ENCODE peak calls at places on chromosomes 2 and 18, in eight cellular contexts. One of them, this sample, is unnamed.

GRCh38 chr2:7866104-7866503 is 815.8 kb upstream of the ID2 start:
- DNase-seq in kidney: no peak
- DNase-seq in IMR-90: no peak
- DNase-seq in pancreas: no peak
- DNase-seq in mesothelial cell of epicardium: no peak
- DNase-seq in sigmoid colon: no peak
- DNase-seq in CD8-positive, alpha-beta T cell: no peak
- DNase-seq in tibial artery: no peak
- DNase-seq in this sample: no peak

GRCh38 chr2:102147935-102148334 is 5.4 kb downstream of the IL1R1 start:
- DNase-seq in IMR-90: peak
- DNase-seq in mesothelial cell of epicardium: no peak
- DNase-seq in tibial artery: no peak
- DNase-seq in CD8-positive, alpha-beta T cell: no peak
- DNase-seq in kidney: no peak
- DNase-seq in sigmoid colon: no peak
- DNase-seq in pancreas: no peak
- DNase-seq in this sample: no peak

GRCh38 chr18:22223263-22223960 is 54.0 kb downstream of the GATA6 start:
- DNase-seq in kidney: peak
- DNase-seq in mesothelial cell of epicardium: no peak
- DNase-seq in CD8-positive, alpha-beta T cell: no peak
- DNase-seq in tibial artery: peak
- DNase-seq in pancreas: peak
- DNase-seq in sigmoid colon: peak
- DNase-seq in IMR-90: peak
- DNase-seq in this sample: no peak

GRCh38 chr2:139600166-139600565 is 820.0 kb upstream of the NXPH2 start:
- DNase-seq in pancreas: no peak
- DNase-seq in mesothelial cell of epicardium: no peak
- DNase-seq in kidney: no peak
- DNase-seq in sigmoid colon: no peak
- DNase-seq in tibial artery: no peak
- DNase-seq in IMR-90: no peak
- DNase-seq in CD8-positive, alpha-beta T cell: no peak
- DNase-seq in this sample: no peak

GRCh38 chr2:226800941-226801784 is 1.5 kb upstream of the IRS1 start:
- DNase-seq in CD8-positive, alpha-beta T cell: peak
- DNase-seq in mesothelial cell of epicardium: peak
- DNase-seq in sigmoid colon: peak
- DNase-seq in kidney: peak
- DNase-seq in IMR-90: peak
- DNase-seq in pancreas: peak
- DNase-seq in tibial artery: peak
- DNase-seq in this sample: peak

GRCh38 chr2:203656522-203657287 is 49.7 kb upstream of the CD28 start:
- DNase-seq in kidney: no peak
- DNase-seq in sigmoid colon: peak
- DNase-seq in tibial artery: peak
- DNase-seq in IMR-90: peak
- DNase-seq in pancreas: peak
- DNase-seq in mesothelial cell of epicardium: no peak
- DNase-seq in CD8-positive, alpha-beta T cell: no peak
- DNase-seq in this sample: no peak

GRCh38 chr2:232142049-232142448 is 180.5 kb downstream of the DIS3L2 start:
- DNase-seq in pancreas: peak
- DNase-seq in CD8-positive, alpha-beta T cell: no peak
- DNase-seq in kidney: no peak
- DNase-seq in mesothelial cell of epicardium: no peak
- DNase-seq in tibial artery: no peak
- DNase-seq in IMR-90: peak
- DNase-seq in sigmoid colon: no peak
- DNase-seq in this sample: peak

GRCh38 chr2:160472839-160473251 is 20.8 kb downstream of the RBMS1 start:
- DNase-seq in CD8-positive, alpha-beta T cell: no peak
- DNase-seq in tibial artery: no peak
- DNase-seq in sigmoid colon: no peak
- DNase-seq in IMR-90: peak
- DNase-seq in pancreas: no peak
- DNase-seq in kidney: no peak
- DNase-seq in mesothelial cell of epicardium: no peak
- DNase-seq in this sample: no peak

GRCh38 chr2:234730066-234730640 is 221.7 kb upstream of the SH3BP4 start:
- DNase-seq in CD8-positive, alpha-beta T cell: no peak
- DNase-seq in sigmoid colon: no peak
- DNase-seq in tibial artery: no peak
- DNase-seq in mesothelial cell of epicardium: no peak
- DNase-seq in IMR-90: no peak
- DNase-seq in pancreas: no peak
- DNase-seq in kidney: no peak
- DNase-seq in this sample: no peak

GRCh38 chr2:36770542-36771287 is 74.2 kb downstream of the VIT start:
- DNase-seq in mesothelial cell of epicardium: no peak
- DNase-seq in sigmoid colon: no peak
- DNase-seq in CD8-positive, alpha-beta T cell: no peak
- DNase-seq in IMR-90: peak
- DNase-seq in pancreas: no peak
- DNase-seq in kidney: no peak
- DNase-seq in tibial artery: no peak
- DNase-seq in this sample: peak

GRCh38 chr2:101515512-101515911 is 40.6 kb upstream of the RFX8 start:
- DNase-seq in CD8-positive, alpha-beta T cell: no peak
- DNase-seq in sigmoid colon: peak
- DNase-seq in IMR-90: peak
- DNase-seq in tibial artery: no peak
- DNase-seq in pancreas: no peak
- DNase-seq in kidney: no peak
- DNase-seq in mesothelial cell of epicardium: no peak
- DNase-seq in this sample: no peak

GRCh38 chr2:72137498-72138010 is 10.1 kb downstream of the CYP26B1 start:
- DNase-seq in tibial artery: peak
- DNase-seq in mesothelial cell of epicardium: peak
- DNase-seq in sigmoid colon: peak
- DNase-seq in pancreas: peak
- DNase-seq in kidney: peak
- DNase-seq in CD8-positive, alpha-beta T cell: peak
- DNase-seq in IMR-90: peak
- DNase-seq in this sample: peak

GRCh38 chr2:191301971-191302370 is 56.8 kb downstream of the MYO1B start:
- DNase-seq in IMR-90: no peak
- DNase-seq in CD8-positive, alpha-beta T cell: no peak
- DNase-seq in tibial artery: no peak
- DNase-seq in pancreas: no peak
- DNase-seq in kidney: no peak
- DNase-seq in mesothelial cell of epicardium: no peak
- DNase-seq in sigmoid colon: no peak
- DNase-seq in this sample: no peak

GRCh38 chr18:3794537-3795348 is 344.8 kb downstream of the TGIF1 start:
- DNase-seq in pancreas: peak
- DNase-seq in CD8-positive, alpha-beta T cell: no peak
- DNase-seq in IMR-90: peak
- DNase-seq in sigmoid colon: no peak
- DNase-seq in kidney: no peak
- DNase-seq in tibial artery: no peak
- DNase-seq in mesothelial cell of epicardium: no peak
- DNase-seq in this sample: no peak

GRCh38 chr2:156319811-156320490 is 12.6 kb downstream of the NR4A2 start:
- DNase-seq in CD8-positive, alpha-beta T cell: no peak
- DNase-seq in IMR-90: peak
- DNase-seq in tibial artery: peak
- DNase-seq in kidney: peak
- DNase-seq in sigmoid colon: peak
- DNase-seq in pancreas: peak
- DNase-seq in mesothelial cell of epicardium: no peak
- DNase-seq in this sample: no peak

GRCh38 chr2:32711219-32711618 is 83.4 kb downstream of the TTC27 start:
- DNase-seq in pancreas: no peak
- DNase-seq in sigmoid colon: no peak
- DNase-seq in kidney: no peak
- DNase-seq in mesothelial cell of epicardium: no peak
- DNase-seq in tibial artery: no peak
- DNase-seq in CD8-positive, alpha-beta T cell: no peak
- DNase-seq in IMR-90: peak
- DNase-seq in this sample: no peak

GRCh38 chr2:155223781-155224406 is 525.4 kb downstream of the KCNJ3 start:
- DNase-seq in mesothelial cell of epicardium: no peak
- DNase-seq in CD8-positive, alpha-beta T cell: no peak
- DNase-seq in sigmoid colon: no peak
- DNase-seq in kidney: no peak
- DNase-seq in IMR-90: no peak
- DNase-seq in pancreas: no peak
- DNase-seq in tibial artery: no peak
- DNase-seq in this sample: no peak

GRCh38 chr2:218290316-218291261 is 1.7 kb downstream of the TMBIM1 start:
- DNase-seq in tibial artery: no peak
- DNase-seq in IMR-90: no peak
- DNase-seq in sigmoid colon: no peak
- DNase-seq in CD8-positive, alpha-beta T cell: peak
- DNase-seq in kidney: no peak
- DNase-seq in mesothelial cell of epicardium: no peak
- DNase-seq in pancreas: no peak
- DNase-seq in this sample: no peak

GRCh38 chr2:53265900-53266299 is 501.7 kb upstream of the CHAC2 start:
- DNase-seq in tibial artery: no peak
- DNase-seq in IMR-90: no peak
- DNase-seq in kidney: no peak
- DNase-seq in mesothelial cell of epicardium: no peak
- DNase-seq in pancreas: no peak
- DNase-seq in sigmoid colon: no peak
- DNase-seq in CD8-positive, alpha-beta T cell: no peak
- DNase-seq in this sample: no peak

GRCh38 chr2:53268626-53269025 is 499.0 kb upstream of the CHAC2 start:
- DNase-seq in sigmoid colon: no peak
- DNase-seq in tibial artery: no peak
- DNase-seq in CD8-positive, alpha-beta T cell: no peak
- DNase-seq in pancreas: no peak
- DNase-seq in kidney: no peak
- DNase-seq in IMR-90: no peak
- DNase-seq in mesothelial cell of epicardium: no peak
- DNase-seq in this sample: no peak

DNA sequence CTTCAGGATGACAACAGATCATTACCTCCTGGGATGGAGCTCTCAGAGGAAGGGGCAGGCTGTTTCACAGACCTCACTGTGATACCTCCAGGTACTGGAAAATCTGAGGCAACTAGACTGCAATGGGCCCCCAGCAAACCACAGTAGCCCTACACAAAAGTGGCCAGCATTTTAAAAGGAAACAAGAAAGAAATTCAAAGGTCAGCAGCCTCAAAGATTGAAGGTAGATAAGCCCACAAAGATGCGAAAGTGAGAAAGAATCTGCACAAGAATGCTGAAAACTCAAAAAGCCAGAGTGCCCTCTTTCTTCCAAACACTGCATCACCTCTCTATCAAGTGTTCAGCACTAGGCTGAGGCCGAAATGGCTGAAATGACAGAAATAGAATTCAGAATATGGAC is 499.5 kb upstream of the CHAC2 start:
- DNase-seq in CD8-positive, alpha-beta T cell: no peak
- DNase-seq in pancreas: no peak
- DNase-seq in sigmoid colon: no peak
- DNase-seq in kidney: no peak
- DNase-seq in tibial artery: no peak
- DNase-seq in mesothelial cell of epicardium: no peak
- DNase-seq in IMR-90: no peak
- DNase-seq in this sample: no peak
- TF ChIP-seq CTCF in CD8-positive, alpha-beta T cell: no peak
- TF ChIP-seq CTCF in pancreas: no peak
- TF ChIP-seq CTCF in sigmoid colon: no peak
- TF ChIP-seq CTCF in kidney: no peak
- TF ChIP-seq CTCF in tibial artery: no peak
- TF ChIP-seq CTCF in mesothelial cell of epicardium: no peak
- TF ChIP-seq CTCF in IMR-90: no peak
- TF ChIP-seq CTCF in this sample: no peak

DNA sequence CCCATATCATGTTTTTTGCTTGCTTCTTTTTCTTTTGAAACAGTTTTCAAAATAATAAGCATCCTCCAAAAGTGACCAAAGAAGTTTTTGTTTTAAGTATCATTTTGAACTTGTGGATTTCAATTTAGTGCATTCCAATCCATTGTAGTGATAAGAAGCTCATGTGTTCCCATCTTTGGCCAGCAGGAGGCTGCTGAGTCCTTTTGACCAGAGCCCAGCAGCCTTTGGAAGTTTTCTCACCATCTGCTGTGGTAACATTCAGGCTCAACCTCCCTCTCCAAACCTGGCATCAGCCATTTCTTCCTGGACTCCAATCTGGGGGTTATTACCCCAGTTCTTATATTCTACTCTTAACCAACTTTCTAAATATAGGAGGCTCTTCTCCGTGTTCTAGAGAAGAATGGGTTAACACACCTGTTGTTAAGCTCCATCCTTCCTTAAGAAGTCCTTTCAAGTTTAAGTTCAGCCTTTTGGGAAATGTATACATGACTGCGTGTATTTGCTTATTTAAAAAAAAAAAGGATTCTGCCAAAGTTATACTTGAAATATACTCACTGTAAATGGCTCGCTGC is 39.0 kb upstream of the MAL start:
- DNase-seq in mesothelial cell of epicardium: peak
- DNase-seq in pancreas: peak
- DNase-seq in tibial artery: no peak
- DNase-seq in IMR-90: peak
- DNase-seq in sigmoid colon: no peak
- DNase-seq in CD8-positive, alpha-beta T cell: peak
- DNase-seq in kidney: no peak
- DNase-seq in this sample: peak
- TF ChIP-seq CTCF in mesothelial cell of epicardium: peak
- TF ChIP-seq CTCF in pancreas: peak
- TF ChIP-seq CTCF in tibial artery: peak
- TF ChIP-seq CTCF in IMR-90: peak
- TF ChIP-seq CTCF in sigmoid colon: peak
- TF ChIP-seq CTCF in CD8-positive, alpha-beta T cell: peak
- TF ChIP-seq CTCF in kidney: peak
- TF ChIP-seq CTCF in this sample: peak

GRCh38 chr18:48680871-48681270 is 142.0 kb downstream of the CTIF start:
- DNase-seq in mesothelial cell of epicardium: no peak
- DNase-seq in CD8-positive, alpha-beta T cell: no peak
- DNase-seq in tibial artery: peak
- DNase-seq in kidney: peak
- DNase-seq in pancreas: no peak
- DNase-seq in sigmoid colon: peak
- DNase-seq in IMR-90: no peak
- DNase-seq in this sample: peak
- TF ChIP-seq CTCF in mesothelial cell of epicardium: no peak
- TF ChIP-seq CTCF in CD8-positive, alpha-beta T cell: no peak
- TF ChIP-seq CTCF in tibial artery: peak
- TF ChIP-seq CTCF in kidney: no peak
- TF ChIP-seq CTCF in pancreas: no peak
- TF ChIP-seq CTCF in sigmoid colon: no peak
- TF ChIP-seq CTCF in IMR-90: no peak
- TF ChIP-seq CTCF in this sample: no peak

DNA sequence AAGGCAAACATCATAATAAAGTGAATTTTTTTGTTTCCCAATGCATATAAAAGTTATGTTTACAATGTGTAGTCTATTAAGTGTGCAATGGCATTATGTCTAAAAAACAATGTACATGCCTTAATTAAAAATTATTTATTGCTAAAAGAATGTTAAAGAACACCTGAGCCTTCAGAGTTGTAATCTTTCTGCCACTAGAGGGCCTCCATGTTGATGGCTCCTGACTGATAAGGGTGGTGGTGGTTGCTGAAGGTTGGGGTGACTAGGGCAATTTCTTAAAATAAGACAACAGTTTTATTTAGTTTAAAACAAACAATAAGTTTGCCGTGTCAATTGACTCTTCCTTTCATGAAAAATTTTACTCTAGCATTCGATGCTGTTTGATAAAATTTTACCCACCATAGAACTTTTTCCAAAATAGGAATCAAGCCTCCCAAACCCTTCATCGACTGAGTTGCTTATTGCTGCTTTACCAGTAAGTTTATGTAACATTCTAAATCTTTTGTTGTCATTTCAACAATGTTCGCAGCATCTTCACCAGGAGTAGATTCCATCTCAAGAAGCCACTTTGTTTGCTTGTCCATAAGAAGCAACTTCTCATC is 32.3 kb downstream of the MAP3K2 start:
- DNase-seq in mesothelial cell of epicardium: no peak
- DNase-seq in CD8-positive, alpha-beta T cell: no peak
- DNase-seq in pancreas: no peak
- DNase-seq in IMR-90: no peak
- DNase-seq in tibial artery: no peak
- DNase-seq in sigmoid colon: no peak
- DNase-seq in kidney: no peak
- DNase-seq in this sample: peak
- TF ChIP-seq CTCF in mesothelial cell of epicardium: peak
- TF ChIP-seq CTCF in CD8-positive, alpha-beta T cell: peak
- TF ChIP-seq CTCF in pancreas: peak
- TF ChIP-seq CTCF in IMR-90: peak
- TF ChIP-seq CTCF in tibial artery: peak
- TF ChIP-seq CTCF in sigmoid colon: peak
- TF ChIP-seq CTCF in kidney: peak
- TF ChIP-seq CTCF in this sample: peak